ENCODE peak calls at places on chromosome 17, in eight cellular contexts. J is upper lobe of right lung, S is pancreas, I is heart left ventricle, Z is body of pancreas, C is left ventricle myocardium inferior, H is aorta, O is heart right ventricle. U is an unnamed sample.

GRCh38 chr17:18324140-18325049 is 9.3 kb downstream of the SMCR8 start:
- DNase-seq in J (no peak), S (no peak), I (no peak), Z (no peak), C (no peak), H (peak; percentile 40), O (no peak), U (no peak)

GRCh38 chr17:43018932-43019331 is 3.3 kb downstream of the VAT1 start:
- DNase-seq in J (no peak), S (no peak), I (no peak), Z (no peak), C (no peak), H (no peak), O (no peak), U (no peak)

GRCh38 chr17:57650548-57650947 is 94.6 kb downstream of the CCDC182 start:
- DNase-seq in J (no peak), S (no peak), I (no peak), Z (no peak), C (no peak), H (no peak), O (no peak), U (no peak)

GRCh38 chr17:9244066-9245052 is 223.0 kb downstream of the NTN1 start:
- DNase-seq in J (peak; percentile 75), S (no peak), I (no peak), Z (no peak), C (no peak), H (peak; percentile 91), O (no peak), U (no peak)

GRCh38 chr17:19019041-19019941 is 14.7 kb upstream of the FAM83G start:
- DNase-seq in J (peak; percentile 61), S (peak; percentile 40), I (peak; percentile 51), Z (no peak), C (peak; percentile 16), H (peak; percentile 61), O (no peak), U (no peak)

GRCh38 chr17:65434878-65435277 is 126.6 kb downstream of the AXIN2 start:
- DNase-seq in J (no peak), S (no peak), I (no peak), Z (no peak), C (no peak), H (no peak), O (no peak), U (no peak)

GRCh38 chr17:59333845-59334244 is 2.4 kb downstream of the YPEL2 start:
- DNase-seq in J (no peak), S (no peak), I (no peak), Z (no peak), C (no peak), H (no peak), O (no peak), U (no peak)

GRCh38 chr17:47803201-47803600 is 18.4 kb downstream of the OSBPL7 start:
- DNase-seq in J (no peak), S (no peak), I (no peak), Z (no peak), C (no peak), H (no peak), O (no peak), U (no peak)

GRCh38 chr17:44094701-44095387 is 24.3 kb downstream of the G6PC3 start:
- DNase-seq in J (no peak), S (no peak), I (no peak), Z (no peak), C (no peak), H (no peak), O (no peak), U (no peak)

GRCh38 chr17:63001689-63002394 is 35.8 kb downstream of the TANC2 start:
- DNase-seq in J (no peak), S (no peak), I (no peak), Z (no peak), C (no peak), H (no peak), O (no peak), U (no peak)

GRCh38 chr17:73458191-73458590 is 146.4 kb upstream of the CDC42EP4 start:
- DNase-seq in J (no peak), S (no peak), I (no peak), Z (no peak), C (no peak), H (no peak), O (no peak), U (no peak)

GRCh38 chr17:12256380-12256995 is 235.8 kb downstream of the MAP2K4 start:
- DNase-seq in J (no peak), S (no peak), I (no peak), Z (peak; percentile 34), C (no peak), H (no peak), O (peak; percentile 15), U (no peak)

GRCh38 chr17:75639771-75640555 is 6.7 kb downstream of the SMIM5 start:
- DNase-seq in J (peak; percentile 76), S (peak; percentile 57), I (peak; percentile 28), Z (peak; percentile 39), C (no peak), H (no peak), O (no peak), U (no peak)

GRCh38 chr17:42677921-42678781 is 1.4 kb upstream of the PLEKHH3 start:
- DNase-seq in J (peak; percentile 94), S (peak; percentile 92), I (peak; percentile 94), Z (peak; percentile 90), C (peak; percentile 90), H (peak; percentile 95), O (peak; percentile 90), U (peak; percentile 65)

GRCh38 chr17:29248845-29249244 is 2.2 kb downstream of the CRYBA1 start:
- DNase-seq in J (no peak), S (no peak), I (no peak), Z (no peak), C (no peak), H (no peak), O (no peak), U (no peak)

GRCh38 chr17:56497132-56497531 is 96.4 kb upstream of the NOG start:
- DNase-seq in J (no peak), S (no peak), I (no peak), Z (no peak), C (no peak), H (no peak), O (no peak), U (no peak)

GRCh38 chr17:1989135-1989534 is 36.0 kb downstream of the RTN4RL1 start:
- DNase-seq in J (no peak), S (no peak), I (no peak), Z (no peak), C (no peak), H (peak; percentile 82), O (no peak), U (no peak)

GRCh38 chr17:63276821-63277220 is 169.3 kb downstream of the CYB561 start:
- DNase-seq in J (no peak), S (no peak), I (no peak), Z (no peak), C (no peak), H (no peak), O (no peak), U (no peak)

GRCh38 chr17:61837175-61838051 is 25.9 kb downstream of the BRIP1 start:
- DNase-seq in J (no peak), S (peak; percentile 37), I (no peak), Z (peak; percentile 66), C (peak; percentile 19), H (no peak), O (peak; percentile 24), U (peak; percentile 28)

GRCh38 chr17:38815576-38816193 is 9.4 kb downstream of the CWC25 start:
- DNase-seq in J (no peak), S (no peak), I (no peak), Z (no peak), C (no peak), H (no peak), O (no peak), U (no peak)

GRCh38 chr17:72117748-72118587 is 2.9 kb upstream of the SOX9 start:
- DNase-seq in J (no peak), S (peak; percentile 40), I (no peak), Z (peak; percentile 37), C (no peak), H (no peak), O (no peak), U (no peak)
- H3K9me3 ChIP-seq in J (no peaks in the 10 kb centered on the region), S (no peaks in the 10 kb centered on the region), I (no peaks in the 10 kb centered on the region), Z (no peaks in the 10 kb centered on the region), C (no peaks in the 10 kb centered on the region), H (no peaks in the 10 kb centered on the region), O (no peaks in the 10 kb centered on the region), U (no peaks in the 10 kb centered on the region)

GRCh38 chr17:16623282-16623681 is 30.4 kb downstream of the ZNF624 start:
- DNase-seq in J (no peak), S (no peak), I (no peak), Z (no peak), C (no peak), H (no peak), O (no peak), U (no peak)
- H3K9me3 ChIP-seq in J (peaks cover 68% of the 10 kb centered on the region), S (no peaks in the 10 kb centered on the region), I (peaks cover 99% of the 10 kb centered on the region), Z (peaks cover 10% of the 10 kb centered on the region), C (peaks cover 98% of the 10 kb centered on the region), H (peaks cover 14% of the 10 kb centered on the region), O (peaks cover 53% of the 10 kb centered on the region), U (peaks cover 44% of the 10 kb centered on the region)

GRCh38 chr17:79014158-79014758 is 4.7 kb upstream of the CANT1 start:
- DNase-seq in J (no peak), S (no peak), I (no peak), Z (no peak), C (no peak), H (no peak), O (no peak), U (no peak)

GRCh38 chr17:79009397-79010303 is at the start of gene CANT1:
- DNase-seq in J (peak; percentile 93), S (peak; percentile 88), I (peak; percentile 93), Z (peak; percentile 84), C (peak; percentile 88), H (peak; percentile 95), O (peak; percentile 81), U (peak; percentile 81)

GRCh38 chr17:79011451-79012147 is 2.0 kb upstream of the CANT1 start:
- DNase-seq in J (no peak), S (no peak), I (no peak), Z (no peak), C (no peak), H (peak; percentile 13), O (no peak), U (no peak)

GRCh38 chr17:79010304-79010646 is 711 bp upstream of the CANT1 start:
- DNase-seq in J (no peak), S (no peak), I (peak; percentile 51), Z (no peak), C (no peak), H (no peak), O (no peak), U (no peak)

DNA sequence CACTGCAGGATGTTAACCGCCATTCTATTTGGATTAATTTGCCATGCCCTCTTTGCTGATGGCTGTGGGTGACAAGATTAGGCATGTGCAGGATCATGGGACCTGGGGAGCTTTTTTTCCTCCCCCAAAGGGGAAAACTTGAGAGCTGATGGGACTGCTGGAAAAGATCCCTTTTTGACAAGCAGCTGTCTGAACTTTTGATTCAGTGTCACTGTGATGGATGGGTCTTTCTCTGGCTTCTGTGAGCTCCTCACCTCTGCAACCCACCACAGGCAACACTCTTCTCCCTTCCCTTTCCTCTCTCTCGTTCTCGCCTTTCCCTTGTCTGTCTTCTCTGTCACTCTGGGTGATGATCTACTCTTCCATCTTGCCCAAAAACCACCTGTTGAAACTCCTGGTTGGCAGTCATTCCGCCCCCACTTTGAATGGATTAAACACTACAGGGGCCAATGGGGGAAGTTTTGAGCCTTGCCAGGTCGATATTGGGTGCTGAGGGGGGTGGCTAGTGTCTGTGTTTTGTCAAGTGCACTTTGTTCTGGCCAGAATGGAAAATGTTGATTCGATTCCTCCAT is 3.1 kb upstream of the CANT1 start:
- DNase-seq in J (no peak), S (no peak), I (no peak), Z (no peak), C (no peak), H (peak; percentile 15), O (no peak), U (no peak)
- H3K9me3 ChIP-seq in J (no peaks in the 10 kb centered on the region), S (no peaks in the 10 kb centered on the region), I (no peaks in the 10 kb centered on the region), Z (no peaks in the 10 kb centered on the region), C (no peaks in the 10 kb centered on the region), H (no peaks in the 10 kb centered on the region), O (no peaks in the 10 kb centered on the region), U (no peaks in the 10 kb centered on the region)

GRCh38 chr17:16926591-16927451 is 45.1 kb downstream of the TNFRSF13B start:
- DNase-seq in J (peak; percentile 51), S (peak; percentile 24), I (no peak), Z (no peak), C (peak; percentile 5), H (peak; percentile 62), O (no peak), U (no peak)
- H3K9me3 ChIP-seq in J (no peaks in the 10 kb centered on the region), S (no peaks in the 10 kb centered on the region), I (no peaks in the 10 kb centered on the region), Z (no peaks in the 10 kb centered on the region), C (no peaks in the 10 kb centered on the region), H (no peaks in the 10 kb centered on the region), O (no peaks in the 10 kb centered on the region), U (no peaks in the 10 kb centered on the region)